ENCODE peak calls at places on chromosomes 2 and 18, in ten cellular contexts. A is GM23338, H is cardiac fibroblast, V is fibroblast of lung, D is HCT116, Y is tibial nerve, K is fibroblast of mammary gland, U is endothelial cell, M is activated B cell treated with CpG ODN at 0.5 μM for 24 hours, X is left ventricle myocardium inferior. I is an unnamed sample.

GRCh38 chr2:61371027-61371426 is 99.9 kb downstream of the USP34 start:
- DNase-seq in D (no peak), A (no peak), Y (no peak), M (no peak), X (no peak), V (no peak), H (no peak), U (no peak), K (peak; percentile 8), I (no peak)

GRCh38 chr18:2656237-2657042 is 914 bp downstream of the SMCHD1 start:
- DNase-seq in Y (peak; percentile 27), A (peak; percentile 55), U (peak; percentile 41), M (peak; percentile 48), K (peak; percentile 23), V (peak; percentile 44), D (no peak), H (peak; percentile 45), X (peak; percentile 56), I (peak; percentile 75)

GRCh38 chr2:19109521-19109920 is 248.9 kb downstream of the OSR1 start:
- DNase-seq in Y (no peak), V (no peak), K (no peak), M (no peak), U (no peak), X (no peak), D (no peak), H (no peak), A (no peak), I (no peak)

GRCh38 chr2:154143105-154143504 is 271.4 kb downstream of the GALNT13 start:
- DNase-seq in D (no peak), U (no peak), V (no peak), Y (no peak), K (no peak), A (peak; percentile 33), M (no peak), X (no peak), H (no peak), I (no peak)

GRCh38 chr2:64645014-64645418 is 8.7 kb downstream of the SERTAD2 start:
- DNase-seq in U (peak; percentile 61), X (peak; percentile 58), M (no peak), K (peak; percentile 67), A (peak; percentile 90), V (peak; percentile 76), Y (peak; percentile 35), D (no peak), H (peak; percentile 69), I (no peak)

GRCh38 chr18:80137976-80138375 is 28.9 kb downstream of the ADNP2 start:
- DNase-seq in Y (no peak), K (no peak), V (no peak), A (no peak), U (no peak), X (no peak), D (no peak), M (no peak), H (no peak), I (no peak)

GRCh38 chr18:78625895-78626294 is 353.7 kb upstream of the SALL3 start:
- DNase-seq in H (no peak), A (no peak), M (no peak), X (no peak), U (no peak), D (no peak), K (no peak), Y (no peak), V (no peak), I (no peak)

GRCh38 chr2:121236650-121237049 is 48.4 kb downstream of the TFCP2L1 start:
- DNase-seq in V (no peak), Y (no peak), K (no peak), M (no peak), H (no peak), D (no peak), X (no peak), A (no peak), U (no peak), I (no peak)

GRCh38 chr2:69766014-69766413 is 24.1 kb downstream of the ANXA4 start:
- DNase-seq in M (no peak), A (no peak), V (no peak), U (no peak), X (no peak), Y (no peak), H (no peak), D (no peak), K (no peak), I (no peak)

GRCh38 chr2:96824079-96824870 is 8.2 kb downstream of the CNNM3 start:
- DNase-seq in V (no peak), A (no peak), Y (no peak), H (peak; percentile 11), D (no peak), X (no peak), M (no peak), K (no peak), U (no peak), I (no peak)

GRCh38 chr2:238504181-238504711 is 77.5 kb downstream of the ASB1 start:
- DNase-seq in A (peak; percentile 12), D (no peak), X (no peak), Y (no peak), V (no peak), M (no peak), H (no peak), K (no peak), U (no peak), I (no peak)

GRCh38 chr2:74457549-74458131 is 598 bp upstream of the WBP1 start:
- DNase-seq in Y (no peak), M (peak; percentile 86), U (peak; percentile 57), V (no peak), A (peak; percentile 87), K (no peak), D (no peak), X (peak; percentile 67), H (no peak), I (no peak)

GRCh38 chr18:55927831-55928230 is 339.8 kb upstream of the TCF4 start:
- DNase-seq in U (no peak), X (no peak), M (no peak), K (peak; percentile 87), D (no peak), Y (no peak), V (peak; percentile 81), A (no peak), H (peak; percentile 57), I (no peak)

GRCh38 chr18:23614891-23615290 is 28.6 kb upstream of the NPC1 start:
- DNase-seq in U (no peak), H (no peak), A (no peak), Y (no peak), V (no peak), K (no peak), X (no peak), M (no peak), D (no peak), I (no peak)

GRCh38 chr18:23616258-23616657 is 30.0 kb upstream of the NPC1 start:
- DNase-seq in K (no peak), Y (no peak), V (no peak), X (no peak), M (no peak), U (no peak), D (no peak), H (no peak), A (no peak), I (no peak)

GRCh38 chr18:23619388-23619873 is 33.1 kb upstream of the NPC1 start:
- DNase-seq in U (peak; percentile 17), A (peak; percentile 70), V (peak; percentile 10), M (peak; percentile 18), Y (no peak), K (peak; percentile 55), X (peak; percentile 21), H (peak; percentile 13), D (no peak), I (no peak)

GRCh38 chr18:23617412-23618009 is 31.2 kb upstream of the NPC1 start:
- DNase-seq in H (no peak), D (no peak), K (no peak), X (no peak), M (no peak), V (no peak), Y (no peak), U (no peak), A (no peak), I (no peak)

GRCh38 chr18:23618862-23619387 is 32.6 kb upstream of the NPC1 start:
- DNase-seq in Y (no peak), X (no peak), V (no peak), H (no peak), D (no peak), U (peak; percentile 31), M (peak; percentile 17), K (peak; percentile 24), A (peak; percentile 86), I (peak; percentile 59)
- TF ChIP-seq CTCF in Y (no peak), X (no peak), V (peak; percentile 20), H (no peak), D (no peak), U (no peak), M (no peak), K (no peak), A (peak; percentile 55), I (peak; percentile 16)

GRCh38 chr18:48028081-48028480 is 97.6 kb upstream of the SMAD2 start:
- DNase-seq in Y (no peak), K (no peak), A (peak; percentile 40), H (no peak), V (no peak), X (no peak), U (no peak), M (no peak), D (no peak), I (peak; percentile 13)
- TF ChIP-seq CTCF in Y (no peak), K (no peak), A (peak; percentile 58), H (peak; percentile 9), V (no peak), X (no peak), U (peak; percentile 37), M (no peak), D (no peak), I (no peak)

DNA sequence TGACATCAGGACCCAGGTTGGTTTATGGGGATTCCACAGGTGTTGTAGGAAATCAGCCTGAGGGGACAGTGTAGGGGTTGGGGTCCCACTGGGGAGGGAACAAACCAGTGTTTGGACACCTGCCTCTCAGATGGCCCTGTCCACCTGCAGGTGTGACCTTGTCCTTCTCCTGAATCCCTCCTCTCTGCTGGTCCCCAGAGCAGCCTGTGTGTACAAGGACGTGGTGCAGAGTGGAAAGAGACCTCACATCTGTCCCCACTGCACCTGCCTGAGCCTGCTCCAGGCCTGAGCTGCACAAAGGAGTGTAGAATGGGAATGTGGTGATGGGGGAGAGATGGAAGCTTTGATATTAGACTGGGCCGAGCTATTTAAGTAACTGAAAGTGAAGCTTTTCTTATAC is 89.1 kb upstream of the SMAD2 start:
- DNase-seq in D (no peak), X (no peak), M (no peak), A (no peak), V (no peak), U (no peak), H (no peak), K (no peak), Y (no peak), I (no peak)
- TF ChIP-seq CTCF in D (no peak), X (no peak), M (no peak), A (no peak), V (no peak), U (no peak), H (no peak), K (no peak), Y (no peak), I (no peak)

DNA sequence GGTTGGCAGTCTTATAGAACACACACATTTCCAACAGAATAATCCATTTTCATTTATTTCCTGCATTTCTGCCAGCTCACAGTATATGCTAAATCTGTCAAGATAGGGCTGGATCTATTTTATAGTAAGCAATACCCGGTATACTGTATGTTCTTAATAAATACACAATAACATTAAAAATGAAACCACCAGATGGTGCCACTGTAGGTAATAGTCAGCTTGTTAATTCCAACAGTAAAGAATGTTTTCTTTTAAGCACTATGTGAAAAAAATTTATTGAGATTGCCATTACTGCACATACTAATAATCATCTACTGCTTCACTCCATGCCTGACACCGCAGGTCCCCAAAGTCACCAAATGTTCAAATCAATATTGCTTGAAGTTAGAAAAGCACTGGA is 131.4 kb upstream of the PGAP1 start:
- DNase-seq in K (peak; percentile 14), X (no peak), M (no peak), D (no peak), V (peak; percentile 26), A (no peak), U (no peak), H (no peak), Y (no peak), I (no peak)
- TF ChIP-seq CTCF in K (no peak), X (no peak), M (no peak), D (no peak), V (no peak), A (no peak), U (no peak), H (no peak), Y (no peak), I (no peak)

I was measured in CD14-positive monocyte.